ENCODE peak calls at places on chromosome 16, in six cellular contexts. B, T, L, O, P and U are unnamed samples. For H3K4me1, the result is how much of the 10 kb centered on the place peaks cover.

GRCh38 chr16:88702364-88703210 is 3.6 kb downstream of the RNF166 start:
- DNase-seq in B (no peak), T (no peak), L (no peak), O (no peak), P (no peak), U (no peak)

GRCh38 chr16:57862698-57863433 is 60.6 kb upstream of the KIFC3 start:
- DNase-seq in B (no peak), T (no peak), L (no peak), O (peak), P (no peak), U (no peak)

GRCh38 chr16:88816736-88817535 is 5.2 kb upstream of the APRT start:
- DNase-seq in B (no peak), T (no peak), L (no peak), O (no peak), P (no peak), U (no peak)

GRCh38 chr16:23015580-23015979 is 133.7 kb downstream of the USP31 start:
- DNase-seq in B (no peak), T (no peak), L (no peak), O (no peak), P (peak), U (no peak)

GRCh38 chr16:5028950-5029475 is 4.7 kb downstream of the NAGPA start:
- DNase-seq in B (no peak), T (no peak), L (no peak), O (no peak), P (no peak), U (no peak)

GRCh38 chr16:89507834-89508590 is at the start of gene SPG7:
- DNase-seq in B (peak), T (peak), L (peak), O (peak), P (peak), U (peak)

GRCh38 chr16:28258571-28258970 is 33.8 kb upstream of the SBK1 start:
- DNase-seq in B (no peak), T (no peak), L (no peak), O (no peak), P (no peak), U (no peak)

GRCh38 chr16:72255785-72256184 is 83.8 kb upstream of the PMFBP1 start:
- DNase-seq in B (no peak), T (no peak), L (no peak), O (no peak), P (no peak), U (no peak)

GRCh38 chr16:67936876-67937605 is 391 bp upstream of the PSMB10 start:
- DNase-seq in B (no peak), T (no peak), L (no peak), O (no peak), P (peak), U (no peak)

GRCh38 chr16:57620316-57621231 is 7.9 kb upstream of the ADGRG1 start:
- DNase-seq in B (no peak), T (no peak), L (no peak), O (no peak), P (no peak), U (no peak)

GRCh38 chr16:54424043-54424451 is 137.5 kb upstream of the IRX3 start:
- DNase-seq in B (no peak), T (no peak), L (no peak), O (no peak), P (no peak), U (no peak)

GRCh38 chr16:47574091-47575054 is 113.2 kb downstream of the PHKB start:
- DNase-seq in B (no peak), T (no peak), L (no peak), O (no peak), P (peak), U (peak)

GRCh38 chr16:7888421-7888820 is 555.8 kb downstream of the RBFOX1 start:
- DNase-seq in B (no peak), T (no peak), L (no peak), O (no peak), P (no peak), U (no peak)

GRCh38 chr16:22726868-22727267 is 87.1 kb upstream of the HS3ST2 start:
- DNase-seq in B (no peak), T (no peak), L (no peak), O (no peak), P (no peak), U (no peak)

GRCh38 chr16:82391690-82392089 is 221.7 kb upstream of the MPHOSPH6 start:
- DNase-seq in B (no peak), T (no peak), L (no peak), O (no peak), P (no peak), U (no peak)

GRCh38 chr16:73173396-73173795 is 125.5 kb upstream of the ZFHX3 start:
- DNase-seq in B (no peak), T (no peak), L (no peak), O (no peak), P (no peak), U (no peak)

GRCh38 chr16:82379601-82380000 is 209.6 kb upstream of the MPHOSPH6 start:
- DNase-seq in B (no peak), T (no peak), L (no peak), O (no peak), P (no peak), U (no peak)

GRCh38 chr16:86628614-86629013 is 50.3 kb downstream of the FOXL1 start:
- DNase-seq in B (no peak), T (no peak), L (no peak), O (no peak), P (no peak), U (no peak)

GRCh38 chr16:54253118-54253517 is 33.5 kb downstream of the IRX3 start:
- DNase-seq in B (no peak), T (no peak), L (no peak), O (no peak), P (no peak), U (no peak)

GRCh38 chr16:67666032-67666537 is 465 bp downstream of the ENKD1 start:
- DNase-seq in B (peak), T (no peak), L (peak), O (peak), P (no peak), U (no peak)

GRCh38 chr16:11328172-11329079 is 16.8 kb upstream of the RMI2 start:
- DNase-seq in B (no peak), T (peak), L (peak), O (no peak), P (peak), U (peak)

GRCh38 chr16:11329891-11330290 is 15.4 kb upstream of the RMI2 start:
- DNase-seq in B (no peak), T (no peak), L (no peak), O (no peak), P (no peak), U (no peak)

GRCh38 chr16:11330526-11331237 is 14.6 kb upstream of the RMI2 start:
- DNase-seq in B (no peak), T (no peak), L (no peak), O (peak), P (no peak), U (no peak)

GRCh38 chr16:11327277-11328171 is 17.7 kb upstream of the RMI2 start:
- DNase-seq in B (no peak), T (no peak), L (no peak), O (no peak), P (peak), U (no peak)

GRCh38 chr16:11329080-11329491 is 16.2 kb upstream of the RMI2 start:
- DNase-seq in B (no peak), T (no peak), L (no peak), O (no peak), P (peak), U (no peak)
- H3K4me1 ChIP-seq in B (under half), T (under half), L (under half), O (half or more), P (under half), U (under half)

GRCh38 chr16:15897386-15897785 is 9.0 kb upstream of the CEP20 start:
- DNase-seq in B (no peak), T (no peak), L (no peak), O (no peak), P (no peak), U (no peak)

GRCh38 chr16:15900357-15900756 is 12.0 kb upstream of the CEP20 start:
- DNase-seq in B (no peak), T (no peak), L (no peak), O (no peak), P (no peak), U (no peak)

GRCh38 chr16:15898654-15899053 is 10.3 kb upstream of the CEP20 start:
- DNase-seq in B (no peak), T (no peak), L (no peak), O (no peak), P (no peak), U (no peak)

GRCh38 chr16:15899538-15900100 is 11.2 kb upstream of the CEP20 start:
- DNase-seq in B (peak), T (peak), L (no peak), O (peak), P (peak), U (no peak)

DNA sequence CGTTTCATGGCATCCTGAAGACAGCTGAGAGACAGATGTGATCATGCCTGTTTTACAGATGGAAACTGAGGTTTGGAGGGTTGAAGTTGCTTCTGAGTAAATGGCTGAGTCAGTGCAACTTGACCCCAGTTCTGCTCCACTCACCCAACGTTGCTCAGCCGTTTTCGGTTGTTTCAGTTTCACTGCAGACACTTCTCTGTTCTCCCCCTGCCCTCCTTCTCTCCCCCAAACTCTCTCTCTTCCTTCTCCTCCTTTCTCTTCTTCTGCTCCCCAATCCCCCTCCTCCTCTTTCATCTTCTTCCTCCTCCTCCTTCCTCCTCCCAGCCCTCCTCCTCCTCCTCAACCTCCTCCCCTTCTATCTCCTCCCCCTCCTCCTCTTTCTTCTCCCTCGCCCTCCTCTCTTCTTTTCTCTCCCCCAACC is 9.4 kb upstream of the CEP20 start:
- DNase-seq in B (no peak), T (no peak), L (no peak), O (no peak), P (peak), U (no peak)
- TF ChIP-seq ZNF274 in B (no peak), T (no peak), L (no peak), O (no peak), P (no peak), U (no peak)

GRCh38 chr16:53042235-53042645 is 10.5 kb downstream of the CHD9NB start:
- DNase-seq in B (no peak), T (no peak), L (no peak), O (no peak), P (no peak), U (no peak)
- H3K4me3 ChIP-seq in B (no peak), T (no peak), L (no peak), O (no peak), P (no peak), U (peak)

DNA sequence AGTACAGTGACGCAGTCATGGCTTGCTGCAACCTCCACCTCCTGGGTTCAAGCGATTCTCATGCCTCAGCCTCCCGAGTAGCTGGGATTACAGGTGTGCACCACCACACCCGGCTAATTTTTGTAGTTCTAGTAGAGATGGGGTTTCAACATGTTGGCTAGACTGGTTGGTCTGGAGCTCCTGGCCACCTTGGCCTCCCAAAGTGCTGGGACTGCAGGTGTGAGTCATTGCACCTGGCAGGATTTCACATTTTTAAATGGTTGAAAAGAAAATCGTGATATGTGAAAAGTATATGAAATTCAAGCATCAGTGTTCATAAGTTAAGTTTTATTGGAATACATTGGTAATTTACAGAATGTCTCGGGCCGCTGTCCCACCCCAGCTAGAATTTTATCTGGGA is 2.6 kb downstream of the RMI2 start:
- DNase-seq in B (no peak), T (no peak), L (no peak), O (no peak), P (no peak), U (no peak)
- H3K4me1 ChIP-seq in B (under half), T (under half), L (under half), O (half or more), P (under half), U (under half)

GRCh38 chr16:19344224-19344801 is 58.8 kb downstream of the CLEC19A start:
- DNase-seq in B (no peak), T (no peak), L (no peak), O (no peak), P (no peak), U (no peak)

DNA sequence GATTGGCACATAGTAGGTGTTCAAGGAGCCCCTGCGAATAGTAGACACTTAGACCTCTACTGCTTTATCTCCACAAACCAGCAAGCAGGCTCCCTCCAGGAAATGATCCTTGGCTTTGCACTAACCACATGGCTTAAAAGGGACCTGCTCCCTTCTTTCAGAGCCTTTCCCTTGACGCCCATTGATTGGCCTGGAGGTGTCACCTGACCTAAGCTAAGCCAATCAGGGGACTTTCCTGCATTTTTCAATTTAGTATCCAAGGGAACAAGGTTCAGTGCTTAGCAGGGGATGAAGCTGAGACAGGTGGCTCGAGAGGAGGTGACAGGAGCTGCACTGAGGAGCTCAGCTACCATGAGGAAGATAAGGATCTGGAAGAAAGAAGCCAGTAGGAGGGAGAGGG is 52.8 kb downstream of the CLEC19A start:
- DNase-seq in B (peak), T (peak), L (no peak), O (no peak), P (no peak), U (no peak)
- TF ChIP-seq ZNF274 in B (no peak), T (no peak), L (no peak), O (no peak), P (no peak), U (no peak)

DNA sequence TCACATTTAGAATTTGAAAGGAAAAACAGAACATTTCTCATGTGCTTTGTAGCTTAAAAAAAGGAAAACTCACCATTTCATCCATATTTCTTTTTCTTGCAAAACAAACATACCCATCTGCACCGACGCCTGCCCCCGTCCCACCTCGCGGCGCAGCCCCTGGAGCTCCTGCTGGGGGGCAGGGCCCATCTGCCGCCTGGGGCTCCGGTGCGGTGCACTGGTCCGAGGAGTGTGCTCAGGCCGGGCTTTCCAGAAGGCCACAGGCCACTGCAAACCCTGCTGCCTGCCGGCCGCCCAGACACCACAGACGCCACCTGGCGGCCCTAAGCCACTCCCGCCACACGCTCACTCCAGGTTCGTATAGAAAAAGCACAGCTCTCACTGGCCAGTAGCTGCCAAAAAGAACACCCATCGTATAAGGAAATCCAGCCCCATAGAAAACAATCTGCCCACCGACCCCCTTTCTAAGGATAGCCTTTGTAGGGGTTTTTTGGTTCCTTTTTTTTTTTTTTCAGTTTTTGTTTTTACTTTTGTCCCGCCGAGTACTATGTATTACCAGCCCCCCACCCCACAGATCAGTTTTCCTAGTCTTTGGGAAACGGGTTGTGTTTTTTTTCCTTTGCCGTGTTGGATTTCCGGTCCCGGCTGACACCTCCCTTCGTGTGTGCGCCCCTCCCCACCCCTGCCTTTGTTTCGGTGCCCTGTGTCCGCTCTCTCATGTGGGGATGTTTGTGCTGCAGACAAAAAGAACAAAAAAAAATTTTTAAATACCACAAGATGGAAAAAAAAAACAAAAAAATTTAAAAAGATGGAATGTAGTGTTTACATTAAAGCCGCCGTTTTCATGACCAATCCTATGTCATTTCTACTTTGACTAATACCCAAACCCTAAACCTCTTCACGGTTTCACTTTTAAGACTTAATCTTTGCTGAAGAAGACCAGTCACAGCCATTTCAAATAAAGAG is 68.8 kb downstream of the AMFR start:
- DNase-seq in B (peak), T (peak), L (peak), O (peak), P (peak), U (peak)
- H3K4me3 ChIP-seq in B (no peak), T (peak), L (peak), O (peak), P (peak), U (no peak)